ENCODE peak calls at places on chromosomes 13 and 19, in four cellular contexts. A is left ventricle myocardium inferior, V is IMR-90, D is pancreas. L is an unnamed sample. For H3K36me3, the result is how much of the 10 kb centered on the place peaks cover.

GRCh38 chr19:47725759-47726401 is 12.7 kb downstream of the EHD2 start:
- DNase-seq in A (no peak), D (no peak), V (no peak), L (no peak)

GRCh38 chr13:114144606-114145244 is 12.3 kb upstream of the RASA3 start:
- DNase-seq in D (no peak), V (no peak), A (no peak), L (no peak)

GRCh38 chr19:48418317-48419064 is 25.0 kb downstream of the GRIN2D start:
- DNase-seq in D (no peak), V (peak), A (no peak), L (no peak)

GRCh38 chr13:27713767-27714166 is 78.5 kb upstream of the GSX1 start:
- DNase-seq in D (no peak), V (no peak), A (no peak), L (no peak)

GRCh38 chr13:30679483-30680330 is 55.6 kb upstream of the ALOX5AP start:
- DNase-seq in V (peak), A (no peak), D (no peak), L (peak)

GRCh38 chr13:113126265-113127150 is 3.9 kb downstream of the F10 start:
- DNase-seq in V (no peak), A (no peak), D (no peak), L (no peak)

GRCh38 chr19:32318884-32319520 is 26.4 kb upstream of the ZNF507 start:
- DNase-seq in D (no peak), A (no peak), V (no peak), L (no peak)

GRCh38 chr13:83019986-83020385 is 862.3 kb downstream of the SLITRK1 start:
- DNase-seq in A (no peak), V (no peak), D (no peak), L (no peak)

GRCh38 chr19:6740589-6741348 is 1.3 kb downstream of the TRIP10 start:
- DNase-seq in V (peak), D (peak), A (peak), L (no peak)

GRCh38 chr19:45442927-45443461 is 19.3 kb upstream of the ERCC1 start:
- DNase-seq in V (peak), A (peak), D (no peak), L (no peak)

GRCh38 chr13:106491928-106492327 is 43.5 kb downstream of the EFNB2 start:
- DNase-seq in D (no peak), A (no peak), V (no peak), L (no peak)

GRCh38 chr19:45087531-45087930 is 5.4 kb upstream of the PPP1R37 start:
- DNase-seq in D (no peak), A (no peak), V (no peak), L (peak)

GRCh38 chr13:95150555-95150954 is 150.7 kb downstream of the ABCC4 start:
- DNase-seq in V (no peak), A (no peak), D (no peak), L (no peak)

GRCh38 chr13:104872153-104872552 is 1663.3 kb downstream of the EFNB2 start:
- DNase-seq in V (no peak), A (no peak), D (no peak), L (no peak)

GRCh38 chr13:32176696-32177095 is 138.5 kb downstream of the ZAR1L start:
- DNase-seq in A (no peak), D (no peak), V (no peak), L (no peak)

GRCh38 chr19:39098365-39099269 is 14.4 kb downstream of the ACP7 start:
- DNase-seq in V (no peak), A (no peak), D (no peak), L (no peak)

GRCh38 chr13:95624020-95624419 is 20.5 kb downstream of the DZIP1 start:
- DNase-seq in V (peak), D (no peak), A (no peak), L (no peak)

GRCh38 chr19:45498411-45499195 is at the start of gene PPM1N:
- DNase-seq in A (no peak), V (peak), D (peak), L (peak)

GRCh38 chr19:45215391-45216191 is 29.6 kb downstream of the EXOC3L2 start:
- DNase-seq in V (no peak), A (no peak), D (peak), L (no peak)

GRCh38 chr13:94660695-94661324 is 51.5 kb downstream of the SOX21 start:
- DNase-seq in A (no peak), D (no peak), V (peak), L (no peak)

GRCh38 chr19:55585658-55586339 is 5.2 kb upstream of the ZNF579 start:
- DNase-seq in V (peak), D (peak), A (peak), L (peak)

GRCh38 chr19:36101550-36102327 is 9.2 kb upstream of the OVOL3 start:
- DNase-seq in A (no peak), D (no peak), V (no peak), L (no peak)

GRCh38 chr13:86974995-86975328 is 696.2 kb upstream of the SLITRK5 start:
- DNase-seq in A (no peak), D (no peak), V (no peak), L (no peak)

GRCh38 chr19:33302175-33302973 is at the start of gene CEBPA:
- DNase-seq in V (peak), A (peak), D (peak), L (peak)

GRCh38 chr13:28002886-28003698 is 14.6 kb upstream of the URAD start:
- DNase-seq in V (peak), A (no peak), D (no peak), L (no peak)

GRCh38 chr13:98461525-98462240 is 115.2 kb downstream of the STK24 start:
- DNase-seq in D (peak), V (no peak), A (peak), L (no peak)

GRCh38 chr19:17873661-17874422 is 2.1 kb downstream of the SLC5A5 start:
- DNase-seq in D (no peak), V (no peak), A (no peak), L (peak)

GRCh38 chr13:114004416-114005205 is 30.7 kb upstream of the C13orf46 start:
- DNase-seq in V (peak), D (no peak), A (peak), L (no peak)

GRCh38 chr13:113964251-113964995 is 9.5 kb downstream of the C13orf46 start:
- DNase-seq in D (peak), V (no peak), A (peak), L (peak)

GRCh38 chr19:49918089-49918488 is 10.9 kb upstream of the ATF5 start:
- DNase-seq in A (no peak), D (no peak), V (no peak), L (no peak)

GRCh38 chr19:6811906-6812305 is 39.4 kb downstream of the VAV1 start:
- DNase-seq in D (no peak), V (peak), A (no peak), L (no peak)

GRCh38 chr13:102726430-102726829 is 31.6 kb upstream of the METTL21C start:
- DNase-seq in V (no peak), D (no peak), A (no peak), L (no peak)

GRCh38 chr19:1457031-1457739 is 7.3 kb downstream of the APC2 start:
- DNase-seq in V (no peak), A (no peak), D (peak), L (no peak)

GRCh38 chr13:33285420-33286124 is at the start of gene STARD13:
- DNase-seq in A (peak), V (peak), D (peak), L (no peak)

GRCh38 chr13:80040977-80041310 is 300.0 kb downstream of the SPRY2 start:
- DNase-seq in D (no peak), A (no peak), V (no peak), L (no peak)

GRCh38 chr19:12774588-12775555 is at the start of gene HOOK2:
- DNase-seq in A (no peak), D (peak), V (no peak), L (no peak)

GRCh38 chr19:41263850-41264580 is at the start of gene HNRNPUL1:
- DNase-seq in A (peak), V (peak), D (peak), L (peak)
- H3K27ac ChIP-seq in A (peak), V (peak), D (peak), L (peak)

DNA sequence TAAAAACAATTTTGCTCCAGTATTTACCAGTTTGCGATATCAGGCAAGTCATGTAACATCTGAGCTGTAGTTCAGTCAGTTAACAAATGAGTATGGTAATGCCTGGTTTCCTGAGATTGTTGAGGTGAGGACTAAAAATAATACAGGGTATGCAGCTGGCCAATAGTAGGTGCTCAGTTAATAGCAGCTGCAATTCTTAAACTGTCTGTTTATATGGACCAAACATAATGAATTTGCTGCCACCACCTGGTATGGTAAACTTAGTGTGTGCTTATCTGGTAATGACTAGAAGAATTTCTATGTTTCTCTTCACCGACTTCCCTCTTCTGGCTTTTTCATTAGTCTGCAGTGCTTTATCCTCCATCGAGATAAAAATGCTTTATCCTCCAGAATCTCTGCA is 9.1 kb downstream of the ZMYM2 start:
- DNase-seq in V (no peak), A (no peak), D (no peak), L (no peak)
- H3K36me3 ChIP-seq in V (under half), A (under half), D (under half), L (under half)

GRCh38 chr13:77000475-77000874 is 8.6 kb downstream of the CLN5 start:
- DNase-seq in V (no peak), D (no peak), A (no peak), L (no peak)

GRCh38 chr13:77001540-77001939 is 9.7 kb downstream of the CLN5 start:
- DNase-seq in V (no peak), D (no peak), A (no peak), L (no peak)

GRCh38 chr13:77001963-77002587 is 10.2 kb downstream of the CLN5 start:
- DNase-seq in D (no peak), A (no peak), V (no peak), L (no peak)

GRCh38 chr13:77002590-77003190 is 10.8 kb downstream of the CLN5 start:
- DNase-seq in D (no peak), V (peak), A (no peak), L (no peak)
- H3K27ac ChIP-seq in D (no peak), V (no peak), A (peak), L (no peak)

GRCh38 chr13:41231025-41231677 is 32.2 kb downstream of the MTRF1 start:
- DNase-seq in V (no peak), D (no peak), A (no peak), L (no peak)
- H3K36me3 ChIP-seq in V (under half), D (under half), A (under half), L (under half)

GRCh38 chr19:42420055-42420544 is 7.1 kb downstream of the LIPE start:
- DNase-seq in A (no peak), V (peak), D (peak), L (peak)
- H3K27ac ChIP-seq in A (peak), V (no peak), D (no peak), L (no peak)

GRCh38 chr19:2756477-2756876 is 16.7 kb upstream of the SLC39A3 start:
- DNase-seq in A (no peak), V (no peak), D (no peak), L (no peak)
- H3K36me3 ChIP-seq in A (half or more), V (half or more), D (under half), L (under half)

GRCh38 chr13:50152655-50153309 is 137.5 kb downstream of the KCNRG start:
- DNase-seq in V (no peak), A (no peak), D (no peak), L (no peak)
- H3K27ac ChIP-seq in V (no peak), A (no peak), D (no peak), L (no peak)

DNA sequence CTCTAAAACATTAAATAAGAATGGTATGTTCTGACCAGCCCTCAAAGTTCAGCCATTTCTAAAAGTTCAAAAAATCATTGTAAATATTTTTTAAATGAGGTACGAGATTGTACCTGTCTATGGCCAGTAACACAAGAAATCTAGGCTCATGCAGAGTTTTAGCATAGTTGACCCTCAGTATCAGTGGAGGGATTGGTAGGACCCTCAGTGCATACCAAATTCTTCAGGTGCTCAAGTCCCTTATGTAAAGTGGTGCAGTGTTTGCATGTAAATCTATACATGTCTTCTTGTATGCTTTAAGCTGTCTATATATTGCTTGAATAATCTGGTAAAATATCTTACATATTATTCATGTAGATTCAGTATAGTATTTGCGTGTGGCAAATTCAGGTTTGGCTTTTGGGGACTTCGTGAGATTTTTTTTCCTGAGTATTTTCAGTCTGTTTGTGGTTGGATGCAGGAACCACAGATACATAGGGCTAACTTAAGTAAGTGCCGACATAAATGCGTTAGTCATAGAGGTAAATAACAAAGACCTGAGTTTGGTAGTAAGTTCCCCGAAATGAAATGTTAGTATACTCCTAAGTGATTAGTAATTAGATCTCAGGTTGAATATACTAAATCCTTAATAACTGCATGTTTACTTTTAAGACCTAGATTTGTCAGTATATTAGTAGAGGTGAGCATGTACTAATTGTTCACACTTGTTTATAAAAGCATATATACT is 7.8 kb downstream of the MIR17HG start:
- DNase-seq in D (no peak), V (no peak), A (no peak), L (no peak)
- H3K36me3 ChIP-seq in D (under half), V (under half), A (half or more), L (under half)

GRCh38 chr19:19500975-19501644 is 14.2 kb downstream of the TSSK6 start:
- DNase-seq in A (no peak), D (no peak), V (no peak), L (no peak)
- H3K27ac ChIP-seq in A (no peak), D (no peak), V (no peak), L (no peak)

DNA sequence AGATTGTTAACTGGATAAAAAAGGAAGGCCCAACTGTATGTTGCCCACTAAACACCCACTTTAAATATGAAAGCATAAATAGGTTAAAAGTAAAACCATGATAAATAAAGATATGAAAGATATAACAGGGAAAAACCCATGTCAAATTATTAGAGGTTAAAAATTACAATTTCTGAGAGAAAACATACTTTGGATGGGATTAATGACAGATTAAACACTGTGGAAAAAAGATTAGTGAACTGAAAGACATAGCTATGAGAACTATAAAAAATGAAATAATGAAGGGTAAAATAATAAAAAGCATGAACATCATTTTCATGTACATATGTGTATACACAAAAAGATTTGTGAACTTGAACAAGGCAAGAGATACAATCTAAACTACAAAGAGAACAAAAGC is 2.2 kb upstream of the ZNF577 start:
- DNase-seq in V (no peak), D (no peak), A (no peak), L (no peak)
- H3K36me3 ChIP-seq in V (under half), D (under half), A (half or more), L (under half)

L was measured in CD8-positive, alpha-beta T cell.